ENCODE peak calls at places on chromosome 21, in five cellular contexts. R is fibroblast of mammary gland; Z is stimulated activated CD4-positive, alpha-beta T cell treated with anti-CD3 and anti-CD28 coated beads, Interleukin-2, amount 100 ng/mL, for 48 hours; M is left lung; K is HuH-7.5. O is an unnamed sample.

GRCh38 chr21:26941436-26941835 is 25.5 kb downstream of the ADAMTS5 start:
- DNase-seq in Z (no peak), M (no peak), R (peak), K (no peak), O (no peak)

GRCh38 chr21:39083377-39084008 is 99.8 kb downstream of the PSMG1 start:
- DNase-seq in R (peak), K (no peak), M (no peak), Z (no peak), O (no peak)

GRCh38 chr21:45332981-45333582 is 45.4 kb upstream of the POFUT2 start:
- DNase-seq in K (no peak), Z (no peak), R (no peak), M (no peak), O (peak)

GRCh38 chr21:43866659-43867331 is 1.8 kb downstream of the AGPAT3 start:
- DNase-seq in Z (peak), R (no peak), K (peak), M (peak), O (no peak)

GRCh38 chr21:14080040-14080763 is 130.6 kb downstream of the LIPI start:
- DNase-seq in R (no peak), Z (no peak), M (peak), K (no peak), O (no peak)

GRCh38 chr21:43269981-43270670 is 101.3 kb downstream of the CRYAA start:
- DNase-seq in M (no peak), K (no peak), R (no peak), Z (no peak), O (no peak)

GRCh38 chr21:46317710-46318463 is 5.8 kb downstream of the C21orf58 start:
- DNase-seq in Z (no peak), M (peak), K (no peak), R (no peak), O (no peak)

GRCh38 chr21:39669976-39670671 is 57.4 kb downstream of the B3GALT5 start:
- DNase-seq in Z (no peak), K (no peak), R (no peak), M (no peak), O (no peak)

GRCh38 chr21:43959231-43960041 is 52.7 kb upstream of the TRAPPC10 start:
- DNase-seq in Z (no peak), K (no peak), M (peak), R (no peak), O (no peak)

GRCh38 chr21:42056468-42056867 is 14.6 kb upstream of the UMODL1 start:
- DNase-seq in K (peak), M (peak), Z (no peak), R (no peak), O (no peak)

GRCh38 chr21:42263591-42264131 is 44.7 kb downstream of the ABCG1 start:
- DNase-seq in M (peak), R (no peak), K (no peak), Z (no peak), O (peak)

GRCh38 chr21:44919111-44919912 is 1.4 kb downstream of the ITGB2 start:
- DNase-seq in M (peak), K (no peak), R (no peak), Z (no peak), O (no peak)

GRCh38 chr21:45347048-45347711 is 57.8 kb upstream of the COL18A1 start:
- DNase-seq in M (peak), R (no peak), Z (no peak), K (no peak), O (no peak)

GRCh38 chr21:15978158-15978805 is 248.5 kb downstream of the USP25 start:
- DNase-seq in R (peak), M (no peak), K (no peak), Z (no peak), O (no peak)

GRCh38 chr21:25283720-25284119 is 323.6 kb downstream of the MRPL39 start:
- DNase-seq in Z (no peak), K (no peak), M (no peak), R (peak), O (no peak)

GRCh38 chr21:43331962-43332458 is 94.9 kb downstream of the SIK1 start:
- DNase-seq in K (peak), Z (no peak), R (peak), M (peak), O (peak)

GRCh38 chr21:45415188-45415942 is 10.4 kb downstream of the COL18A1 start:
- DNase-seq in R (no peak), M (peak), K (no peak), Z (no peak), O (no peak)

GRCh38 chr21:44057960-44058651 is 46.0 kb downstream of the TRAPPC10 start:
- DNase-seq in M (no peak), K (no peak), Z (peak), R (no peak), O (no peak)

GRCh38 chr21:44713130-44713529 is 1.8 kb upstream of the TSPEAR start:
- DNase-seq in Z (no peak), R (no peak), M (no peak), K (no peak), O (no peak)

GRCh38 chr21:44718571-44718970 is 7.2 kb upstream of the TSPEAR start:
- DNase-seq in Z (no peak), M (no peak), R (no peak), K (no peak), O (no peak)

GRCh38 chr21:37075214-37075770 is 2.2 kb downstream of the TTC3 start:
- DNase-seq in K (no peak), R (no peak), Z (no peak), M (no peak), O (no peak)

GRCh38 chr21:45874716-45875415 is 106.7 kb upstream of the COL6A1 start:
- DNase-seq in K (no peak), R (peak), M (peak), Z (no peak), O (peak)

GRCh38 chr21:19228241-19228640 is 824.7 kb upstream of the TMPRSS15 start:
- DNase-seq in M (no peak), K (no peak), R (no peak), Z (no peak), O (no peak)

GRCh38 chr21:42684109-42684916 is 30.9 kb downstream of the PDE9A start:
- DNase-seq in Z (peak), K (no peak), M (peak), R (peak), O (no peak)

GRCh38 chr21:18646114-18646513 is 242.5 kb upstream of the TMPRSS15 start:
- DNase-seq in M (no peak), R (no peak), Z (no peak), K (no peak), O (no peak)

GRCh38 chr21:46605759-46606426 is 1.0 kb upstream of the S100B start:
- DNase-seq in Z (no peak), M (no peak), R (no peak), K (no peak), O (peak)

GRCh38 chr21:45592208-45592619 is 50.0 kb upstream of the SLC19A1 start:
- DNase-seq in M (no peak), Z (peak), K (no peak), R (no peak), O (no peak)

GRCh38 chr21:32519945-32520884 is 65.1 kb downstream of the TCP10L start:
- DNase-seq in R (no peak), M (no peak), K (no peak), Z (no peak), O (no peak)

GRCh38 chr21:45417951-45418300 is 13.0 kb downstream of the COL18A1 start:
- DNase-seq in M (no peak), R (no peak), Z (no peak), K (no peak), O (no peak)

GRCh38 chr21:45017376-45017960 is 56.9 kb upstream of the ADARB1 start:
- DNase-seq in R (no peak), Z (no peak), M (peak), K (no peak), O (no peak)

GRCh38 chr21:45286671-45287437 is 841 bp downstream of the POFUT2 start:
- DNase-seq in M (peak), R (no peak), K (no peak), Z (no peak), O (no peak)

GRCh38 chr21:34858559-34858958 is 189.8 kb downstream of the CLIC6 start:
- DNase-seq in Z (no peak), K (no peak), R (no peak), M (no peak), O (no peak)

GRCh38 chr21:39788383-39788782 is 43.4 kb downstream of the IGSF5 start:
- DNase-seq in R (peak), Z (no peak), M (peak), K (peak), O (no peak)

GRCh38 chr21:46078984-46079356 is 18.9 kb upstream of the COL6A2 start:
- DNase-seq in Z (no peak), K (no peak), R (peak), M (no peak), O (no peak)

GRCh38 chr21:25094695-25095094 is 512.6 kb downstream of the MRPL39 start:
- DNase-seq in M (no peak), K (no peak), Z (no peak), R (no peak), O (no peak)

GRCh38 chr21:46250146-46250725 is 21.7 kb upstream of the LSS start:
- DNase-seq in K (no peak), Z (no peak), M (no peak), R (peak), O (no peak)

GRCh38 chr21:17646790-17647189 is 34.1 kb upstream of the BTG3 start:
- DNase-seq in Z (no peak), M (no peak), R (no peak), K (no peak), O (no peak)

GRCh38 chr21:14718957-14719356 is 172.8 kb upstream of the SAMSN1 start:
- DNase-seq in M (no peak), K (no peak), Z (no peak), R (no peak), O (no peak)